ENCODE peak calls at places on chromosome 17, in six cellular contexts. J is A549, E is H1, Q is WTC11, K is HepG2, A is K562. H is an unnamed sample.

GRCh38 chr17:31388770-31389672 is 2.5 kb upstream of the RAB11FIP4 start:
- DNase-seq in J (peak), K (no peak), Q (peak), A (peak), E (peak), H (peak)

GRCh38 chr17:21293846-21294240 is 9.3 kb downstream of the MAP2K3 start:
- DNase-seq in K (no peak), Q (no peak), J (no peak), A (no peak), E (no peak), H (no peak)

GRCh38 chr17:29590979-29591736 is 1.7 kb upstream of the GIT1 start:
- DNase-seq in A (peak), J (peak), K (peak), Q (peak), E (no peak), H (no peak)

GRCh38 chr17:50149425-50150353 is 788 bp downstream of the PPP1R9B start:
- DNase-seq in Q (no peak), K (no peak), A (peak), J (no peak), E (no peak), H (peak)

GRCh38 chr17:47725446-47726109 is 7.5 kb upstream of the TBX21 start:
- DNase-seq in J (no peak), K (no peak), A (no peak), E (no peak), Q (no peak), H (no peak)

GRCh38 chr17:6543079-6544010 is 13.0 kb downstream of the PITPNM3 start:
- DNase-seq in A (no peak), Q (no peak), K (no peak), E (no peak), J (no peak), H (no peak)

GRCh38 chr17:27339836-27340550 is 46.1 kb downstream of the WSB1 start:
- DNase-seq in K (peak), Q (no peak), E (no peak), J (peak), A (peak), H (no peak)

GRCh38 chr17:40072481-40073346 is 9.9 kb downstream of the THRA start:
- DNase-seq in J (no peak), A (peak), Q (no peak), E (no peak), K (peak), H (no peak)

GRCh38 chr17:68172461-68172954 is 75.3 kb upstream of the AMZ2 start:
- DNase-seq in Q (peak), E (peak), K (peak), A (peak), J (peak), H (peak)

GRCh38 chr17:32709562-32709961 is 167.4 kb downstream of the MYO1D start:
- DNase-seq in J (no peak), K (no peak), E (no peak), A (no peak), Q (no peak), H (no peak)

GRCh38 chr17:1834378-1835149 is 4.8 kb downstream of the RPA1 start:
- DNase-seq in J (no peak), K (no peak), A (no peak), E (no peak), Q (no peak), H (no peak)

GRCh38 chr17:19760781-19761180 is 12.7 kb upstream of the ALDH3A1 start:
- DNase-seq in E (no peak), Q (no peak), J (no peak), K (no peak), A (no peak), H (no peak)

GRCh38 chr17:32445497-32445896 is 1.2 kb downstream of the PSMD11 start:
- DNase-seq in A (no peak), K (no peak), J (no peak), Q (no peak), E (no peak), H (no peak)

GRCh38 chr17:40224707-40225092 is 5.6 kb downstream of the WIPF2 start:
- DNase-seq in A (peak), E (no peak), K (no peak), J (no peak), Q (no peak), H (no peak)

GRCh38 chr17:2302740-2303277 is 776 bp downstream of the SMG6 start:
- DNase-seq in E (no peak), K (no peak), Q (no peak), A (no peak), J (no peak), H (no peak)

GRCh38 chr17:28405632-28406477 is at the start of gene SLC46A1:
- DNase-seq in Q (peak), J (peak), E (peak), K (peak), A (peak), H (peak)

GRCh38 chr17:17073627-17074521 is 31.6 kb downstream of the MPRIP start:
- DNase-seq in K (no peak), J (no peak), A (no peak), Q (no peak), E (no peak), H (no peak)

GRCh38 chr17:18025596-18026407 is 13.2 kb downstream of the ATPAF2 start:
- DNase-seq in J (no peak), A (peak), E (no peak), K (no peak), Q (no peak), H (peak)

GRCh38 chr17:15884731-15885130 is 60.2 kb upstream of the ADORA2B start:
- DNase-seq in K (no peak), E (no peak), J (no peak), A (no peak), Q (no peak), H (peak)

GRCh38 chr17:6831662-6832263 is at the start of gene TEKT1:
- DNase-seq in E (peak), K (peak), Q (peak), A (no peak), J (peak), H (peak)

GRCh38 chr17:12365805-12366204 is 299.9 kb upstream of the MYOCD start:
- DNase-seq in A (no peak), K (no peak), Q (no peak), J (no peak), E (no peak), H (no peak)

GRCh38 chr17:50630524-50631194 is 4.0 kb upstream of the ABCC3 start:
- DNase-seq in E (peak), A (no peak), J (peak), Q (peak), K (peak), H (peak)

GRCh38 chr17:77317091-77317519 is 176.3 kb downstream of the SEC14L1 start:
- DNase-seq in A (no peak), E (no peak), J (no peak), Q (no peak), K (no peak), H (peak)

GRCh38 chr17:61593404-61593803 is 2.4 kb upstream of the NACA2 start:
- DNase-seq in K (no peak), E (no peak), J (no peak), A (no peak), Q (no peak), H (no peak)

GRCh38 chr17:74512624-74513084 is 18.6 kb downstream of the CD300LB start:
- DNase-seq in A (no peak), K (no peak), E (no peak), J (no peak), Q (no peak), H (no peak)

GRCh38 chr17:79925242-79925957 is 86.2 kb upstream of the CBX4 start:
- DNase-seq in K (no peak), J (peak), E (no peak), A (no peak), Q (no peak), H (no peak)

GRCh38 chr17:2392252-2393183 is 8.3 kb downstream of the MNT start:
- DNase-seq in J (peak), Q (peak), E (peak), A (peak), K (peak), H (peak)

GRCh38 chr17:80931421-80932265 is 60.0 kb upstream of the CHMP6 start:
- DNase-seq in Q (peak), J (no peak), E (peak), K (no peak), A (no peak), H (no peak)

GRCh38 chr17:6677158-6677831 is 25.7 kb downstream of the C17orf100 start:
- DNase-seq in K (peak), J (no peak), Q (no peak), E (no peak), A (no peak), H (no peak)

GRCh38 chr17:62653831-62654829 is 26.7 kb downstream of the MRC2 start:
- DNase-seq in E (no peak), J (no peak), A (peak), Q (peak), K (no peak), H (no peak)

GRCh38 chr17:4593021-4593797 is 8.9 kb downstream of the SMTNL2 start:
- DNase-seq in E (no peak), J (no peak), Q (no peak), A (no peak), K (no peak), H (no peak)

GRCh38 chr17:70099267-70099666 is 24.2 kb downstream of the KCNJ16 start:
- DNase-seq in E (no peak), J (no peak), K (no peak), Q (no peak), A (no peak), H (no peak)

GRCh38 chr17:48577946-48578615 is at the start of gene HOXB4:
- DNase-seq in J (no peak), K (no peak), A (peak), E (no peak), Q (peak), H (peak)

GRCh38 chr17:44216173-44216572 is 3.3 kb downstream of the UBTF start:
- DNase-seq in A (no peak), K (no peak), Q (no peak), J (no peak), E (no peak), H (no peak)

GRCh38 chr17:80468222-80468621 is 8.2 kb downstream of the NPTX1 start:
- DNase-seq in Q (peak), E (peak), J (no peak), A (no peak), K (no peak), H (no peak)

GRCh38 chr17:218711-219110 is 37.3 kb upstream of the DOC2B start:
- DNase-seq in A (no peak), K (no peak), Q (peak), J (no peak), E (no peak), H (no peak)

GRCh38 chr17:15091825-15092224 is 173.3 kb downstream of the PMP22 start:
- DNase-seq in A (no peak), J (no peak), K (no peak), E (no peak), Q (peak), H (no peak)

GRCh38 chr17:74712756-74713155 is at the start of gene CD300LF:
- DNase-seq in A (no peak), K (no peak), E (no peak), Q (no peak), J (no peak), H (no peak)

GRCh38 chr17:48970865-48971687 is 2.7 kb upstream of the GIP start:
- DNase-seq in E (no peak), K (peak), Q (no peak), A (peak), J (no peak), H (no peak)

GRCh38 chr17:50466371-50467113 is 2.1 kb downstream of the CHAD start:
- DNase-seq in J (no peak), K (no peak), Q (no peak), E (no peak), A (no peak), H (no peak)

GRCh38 chr17:66483946-66484345 is 181.5 kb downstream of the PRKCA start:
- DNase-seq in A (no peak), Q (no peak), K (no peak), E (no peak), J (no peak), H (no peak)

GRCh38 chr17:66488874-66489273 is 186.5 kb downstream of the PRKCA start:
- DNase-seq in J (no peak), A (no peak), Q (no peak), E (no peak), K (no peak), H (no peak)

GRCh38 chr17:66485272-66485947 is 183.0 kb downstream of the PRKCA start:
- DNase-seq in E (no peak), J (no peak), Q (no peak), K (no peak), A (no peak), H (no peak)

GRCh38 chr17:66487933-66488572 is 185.6 kb downstream of the PRKCA start:
- DNase-seq in A (no peak), E (no peak), Q (no peak), J (no peak), K (no peak), H (no peak)

GRCh38 chr17:66487121-66487520 is 184.7 kb downstream of the PRKCA start:
- DNase-seq in E (no peak), K (no peak), Q (no peak), J (no peak), A (no peak), H (no peak)
- TF ChIP-seq JUN in E (no peak), K (no peak), Q (no peak), J (no peak), A (no peak), H (no peak)

GRCh38 chr17:8002646-8003593 is 505 bp downstream of the GUCY2D start:
- DNase-seq in E (no peak), A (no peak), Q (peak), K (no peak), J (no peak), H (peak)
- TF ChIP-seq JUN in E (no peak), A (no peak), Q (no peak), K (no peak), J (no peak), H (no peak)

DNA sequence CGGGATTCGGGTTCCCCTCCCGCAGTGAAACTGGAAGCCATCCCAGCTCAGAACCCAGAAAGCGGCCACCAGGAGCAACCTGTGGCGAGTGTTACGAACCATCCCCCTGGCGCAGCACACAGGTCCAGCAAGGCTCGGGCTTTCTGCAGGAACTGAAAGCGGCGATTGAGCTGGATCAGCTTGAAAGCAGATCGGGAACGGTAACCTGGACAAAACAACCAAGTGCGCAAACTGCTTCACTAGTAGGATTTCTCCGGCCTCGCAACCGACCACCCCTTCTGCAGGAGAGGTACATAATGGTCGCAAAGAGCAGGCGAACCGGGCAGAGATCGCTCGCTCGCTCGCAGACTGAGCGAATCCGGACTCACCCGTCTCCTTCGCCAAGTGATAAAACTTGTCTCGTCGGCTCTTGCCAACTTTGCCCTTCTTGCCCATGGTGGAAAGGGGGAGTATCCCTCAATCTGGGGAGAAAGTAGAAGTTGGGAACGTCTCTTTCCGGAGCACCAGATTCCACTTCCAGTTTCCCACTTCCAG is 696 bp upstream of the PSMC5 start:
- DNase-seq in K (no peak), Q (no peak), E (peak), A (peak), J (no peak), H (no peak)
- TF ChIP-seq JUN in K (no peak), Q (no peak), E (no peak), A (no peak), J (no peak), H (no peak)

DNA sequence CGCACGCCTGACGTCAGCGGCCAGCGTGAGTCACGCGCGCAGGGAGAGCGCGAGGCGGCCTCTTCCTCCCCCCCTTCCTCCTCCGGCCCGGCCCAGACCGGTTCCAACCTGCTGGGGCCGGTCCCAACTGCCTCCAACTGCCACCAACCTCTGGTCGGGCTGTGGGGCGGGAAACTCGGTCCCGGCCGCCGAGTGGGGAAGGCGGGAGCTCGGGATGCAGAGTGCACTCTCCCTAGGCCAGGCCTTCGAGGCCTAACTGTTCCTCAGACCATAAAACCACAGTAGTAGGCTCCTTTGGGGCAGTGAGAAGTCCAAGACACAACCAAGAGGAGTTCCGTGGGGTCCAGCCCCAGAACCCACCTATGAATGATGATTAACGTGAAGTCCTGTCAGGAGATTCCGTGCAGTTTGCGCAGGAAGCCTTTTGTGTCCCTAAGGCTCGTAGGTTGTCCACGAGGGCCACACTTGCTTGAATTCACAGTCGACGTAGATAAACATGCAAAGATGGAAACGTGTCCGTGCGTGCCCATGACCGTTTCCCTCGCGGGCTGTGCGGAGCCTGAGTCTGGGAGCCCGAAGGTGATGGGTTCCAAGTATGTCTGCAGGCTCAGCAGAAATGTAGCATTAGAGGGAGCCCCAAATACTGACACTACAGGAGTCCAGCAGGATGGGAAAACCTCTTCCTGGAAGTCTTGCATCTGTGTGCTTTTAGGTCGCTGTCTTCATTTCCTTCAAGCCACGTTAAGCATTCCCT is 587 bp downstream of the UNK start:
- DNase-seq in A (peak), Q (peak), J (peak), K (peak), E (peak), H (no peak)
- TF ChIP-seq JUN in A (peak), Q (no peak), J (peak), K (no peak), E (peak), H (peak)

GRCh38 chr17:9256361-9256943 is 235.1 kb downstream of the NTN1 start:
- DNase-seq in A (no peak), J (no peak), K (no peak), Q (no peak), E (no peak), H (no peak)

GRCh38 chr17:9253308-9253707 is 232.0 kb downstream of the NTN1 start:
- DNase-seq in E (no peak), K (no peak), A (no peak), Q (no peak), J (no peak), H (no peak)

GRCh38 chr17:9256944-9257629 is 235.8 kb downstream of the NTN1 start:
- DNase-seq in J (no peak), Q (no peak), K (no peak), A (no peak), E (no peak), H (peak)

GRCh38 chr17:9255838-9256237 is 234.5 kb downstream of the NTN1 start:
- DNase-seq in A (no peak), Q (no peak), E (no peak), K (no peak), J (no peak), H (no peak)

DNA sequence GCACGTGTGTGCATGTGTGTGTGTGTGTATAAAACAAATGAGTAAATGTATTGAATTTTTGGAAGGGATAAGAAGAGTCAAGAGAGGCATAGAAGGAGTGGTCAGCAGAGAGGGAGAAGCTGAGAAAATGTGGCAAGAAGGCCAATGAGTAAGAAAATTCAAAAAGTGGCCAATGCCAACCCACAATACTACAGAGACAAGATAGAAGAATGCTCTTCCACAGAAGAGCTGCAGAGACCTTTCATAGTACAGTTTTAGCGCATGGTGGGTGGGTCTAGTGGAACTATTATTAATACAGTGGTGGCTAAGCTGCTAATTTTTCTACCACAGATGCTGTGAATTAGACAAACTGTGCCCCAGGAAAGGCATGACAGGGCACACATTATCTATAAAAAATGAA is 233.5 kb downstream of the NTN1 start:
- DNase-seq in K (no peak), A (no peak), E (no peak), J (no peak), Q (no peak), H (no peak)
- TF ChIP-seq JUN in K (no peak), A (no peak), E (no peak), J (no peak), Q (no peak), H (no peak)

GRCh38 chr17:78839762-78840529 is 668 bp downstream of the USP36 start:
- DNase-seq in K (peak), Q (no peak), E (no peak), A (peak), J (peak), H (peak)
- TF ChIP-seq JUN in K (no peak), Q (no peak), E (no peak), A (no peak), J (no peak), H (no peak)

DNA sequence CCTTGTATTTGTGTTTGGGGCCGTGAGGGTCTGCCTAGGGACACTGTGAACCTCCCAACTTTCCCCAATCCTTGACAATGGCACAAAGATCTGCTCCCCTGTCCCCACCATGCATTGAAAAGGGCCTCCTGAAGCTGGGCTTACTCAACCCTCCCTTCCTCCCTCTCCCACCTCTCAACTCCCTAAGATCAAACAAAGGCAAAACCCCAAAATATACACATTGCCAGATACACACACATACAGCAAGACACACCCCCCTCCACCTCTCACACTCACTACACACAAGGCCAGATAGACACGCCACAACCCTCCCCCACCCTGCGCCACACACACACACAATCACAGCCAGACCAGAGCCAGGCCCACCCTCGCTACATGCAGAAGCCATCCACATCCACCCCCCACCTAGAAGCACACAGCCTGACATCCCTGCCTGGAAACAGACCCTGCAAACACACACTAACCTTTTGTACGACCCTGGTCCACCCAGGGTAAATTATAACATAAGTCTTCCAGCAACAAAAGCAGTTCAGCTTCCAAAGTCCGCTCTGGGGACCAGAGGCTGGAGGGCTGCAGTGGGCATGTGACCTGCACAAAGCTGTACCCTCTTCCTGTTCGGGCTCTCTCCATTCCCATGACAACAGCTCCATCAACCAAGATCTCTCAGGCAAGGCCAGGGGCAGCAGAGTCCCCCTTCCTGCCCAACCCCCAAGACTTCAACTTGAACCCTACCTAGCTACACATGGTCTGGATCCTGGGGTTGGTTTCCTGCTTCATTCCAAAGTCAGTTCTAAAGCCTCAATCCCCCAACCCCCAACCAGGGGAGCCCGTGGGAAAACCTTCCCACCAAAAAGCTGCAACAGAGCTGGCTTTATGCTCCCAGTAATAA is 1.9 kb downstream of the PCGF2 start:
- DNase-seq in A (no peak), E (no peak), K (peak), J (no peak), Q (no peak), H (no peak)
- TF ChIP-seq JUN in A (no peak), E (no peak), K (no peak), J (no peak), Q (no peak), H (no peak)

GRCh38 chr17:54780238-54780637 is 120.4 kb upstream of the TOM1L1 start:
- DNase-seq in A (no peak), J (no peak), K (no peak), E (no peak), Q (no peak), H (no peak)
- TF ChIP-seq JUN in A (no peak), J (no peak), K (no peak), E (no peak), Q (no peak), H (no peak)

H was measured in endothelial cell of umbilical vein.